ENCODE peak calls at places on chromosomes 7 and 10, in ten cellular contexts. U, S, D, I, E, K, V, G, Z and X are unnamed samples.

GRCh38 chr10:132207536-132208488 is 21.1 kb downstream of the DPYSL4 start:
- DNase-seq in U (no peak), S (no peak), D (no peak), I (no peak), E (no peak), K (no peak), V (no peak), G (no peak), Z (no peak), X (peak)

GRCh38 chr10:133264455-133264854 is 12.2 kb downstream of the ADAM8 start:
- DNase-seq in U (no peak), S (no peak), D (no peak), I (no peak), E (no peak), K (no peak), V (no peak), G (no peak), Z (no peak), X (no peak)

GRCh38 chr7:108071551-108071950 is 58.6 kb downstream of the LAMB4 start:
- DNase-seq in U (no peak), S (no peak), D (no peak), I (no peak), E (no peak), K (no peak), V (no peak), G (peak), Z (no peak), X (no peak)

GRCh38 chr7:141752634-141753033 is 11.3 kb upstream of the TAS2R3 start:
- DNase-seq in U (no peak), S (no peak), D (no peak), I (no peak), E (no peak), K (peak), V (peak), G (no peak), Z (peak), X (no peak)

GRCh38 chr7:54705436-54705835 is 53.6 kb downstream of the SEC61G start:
- DNase-seq in U (no peak), S (no peak), D (no peak), I (peak), E (peak), K (peak), V (peak), G (no peak), Z (peak), X (no peak)

GRCh38 chr7:29328811-29329210 is 134.2 kb downstream of the CHN2 start:
- DNase-seq in U (no peak), S (no peak), D (no peak), I (no peak), E (no peak), K (no peak), V (peak), G (no peak), Z (peak), X (no peak)

GRCh38 chr10:80137031-80137712 is 4.6 kb downstream of the PLAC9 start:
- DNase-seq in U (no peak), S (no peak), D (no peak), I (no peak), E (no peak), K (no peak), V (no peak), G (no peak), Z (peak), X (no peak)

GRCh38 chr10:126569513-126570447 is 100.7 kb downstream of the C10orf90 start:
- DNase-seq in U (no peak), S (no peak), D (no peak), I (no peak), E (no peak), K (peak), V (peak), G (no peak), Z (peak), X (no peak)

GRCh38 chr10:114694062-114694461 is 36.0 kb upstream of the ABLIM1 start:
- DNase-seq in U (no peak), S (no peak), D (no peak), I (no peak), E (no peak), K (no peak), V (no peak), G (no peak), Z (no peak), X (no peak)